ENCODE peak calls at places on chromosomes 5 and 9, in five cellular contexts. T is H9, I is IMR-90, D is trophoblast cell, W is H1. R is an unnamed sample.

GRCh38 chr9:128266868-128267590 is 8.8 kb downstream of the GOLGA2 start:
- DNase-seq in I (no peak), D (no peak), W (no peak), T (no peak), R (no peak)

GRCh38 chr9:93296889-93297480 is 113.0 kb downstream of the WNK2 start:
- DNase-seq in T (no peak), I (no peak), D (no peak), W (no peak), R (no peak)

GRCh38 chr9:107700902-107701301 is 211.3 kb upstream of the KLF4 start:
- DNase-seq in D (no peak), W (no peak), T (no peak), I (no peak), R (no peak)

GRCh38 chr5:170818222-170818621 is 34.7 kb downstream of the GABRP start:
- DNase-seq in D (peak; percentile 17), I (peak; percentile 71), W (no peak), T (no peak), R (no peak)

GRCh38 chr5:166595274-166595951 is 1696.0 kb upstream of the WWC1 start:
- DNase-seq in I (no peak), W (no peak), T (no peak), D (no peak), R (no peak)

GRCh38 chr9:69181908-69182353 is 7.9 kb downstream of the TJP2 start:
- DNase-seq in W (peak; percentile 33), T (no peak), I (peak; percentile 29), D (peak; percentile 43), R (no peak)

GRCh38 chr5:173035904-173036707 is 20.0 kb upstream of the CREBRF start:
- DNase-seq in D (no peak), I (no peak), W (no peak), T (no peak), R (no peak)

GRCh38 chr5:42268630-42269029 is 154.6 kb upstream of the GHR start:
- DNase-seq in W (no peak), I (peak; percentile 3), D (peak; percentile 50), T (no peak), R (no peak)

GRCh38 chr5:149829954-149830353 is 99.8 kb downstream of the PPARGC1B start:
- DNase-seq in I (no peak), D (no peak), W (no peak), T (no peak), R (no peak)

GRCh38 chr5:148979104-148979723 is 83.6 kb downstream of the SH3TC2 start:
- DNase-seq in D (peak; percentile 54), T (no peak), I (no peak), W (no peak), R (no peak)

GRCh38 chr5:132417461-132417860 is 48.0 kb downstream of the SLC22A5 start:
- DNase-seq in T (no peak), D (no peak), W (no peak), I (no peak), R (no peak)

GRCh38 chr9:134329576-134329855 is 3.3 kb downstream of the RXRA start:
- DNase-seq in I (no peak), D (no peak), T (no peak), W (no peak), R (no peak)

GRCh38 chr5:160805376-160805775 is 46.6 kb downstream of the ATP10B start:
- DNase-seq in D (no peak), T (no peak), W (no peak), I (no peak), R (no peak)

GRCh38 chr9:112861638-112862555 is 28.8 kb downstream of the SLC46A2 start:
- DNase-seq in D (peak; percentile 33), W (no peak), T (no peak), I (peak; percentile 67), R (no peak)

GRCh38 chr5:476102-476813 is 33.3 kb downstream of the EXOC3 start:
- DNase-seq in I (no peak), W (no peak), D (no peak), T (no peak), R (no peak)

GRCh38 chr5:131634666-131634995 is 398 bp downstream of the RAPGEF6 start:
- DNase-seq in W (peak; percentile 75), T (peak; percentile 87), D (peak; percentile 69), I (peak; percentile 46), R (peak; percentile 67)

GRCh38 chr9:89943728-89944127 is 338.9 kb downstream of the GADD45G start:
- DNase-seq in D (no peak), I (no peak), T (no peak), W (no peak), R (no peak)

GRCh38 chr9:121688681-121689080 is 37.2 kb downstream of the DAB2IP start:
- DNase-seq in W (no peak), D (no peak), I (no peak), T (no peak), R (no peak)

GRCh38 chr9:72390896-72391295 is 25.9 kb upstream of the ZFAND5 start:
- DNase-seq in W (no peak), I (no peak), D (no peak), T (no peak), R (no peak)

GRCh38 chr9:36074870-36075532 is 38.3 kb downstream of the RECK start:
- DNase-seq in T (no peak), I (peak; percentile 89), W (no peak), D (peak; percentile 16), R (no peak)

GRCh38 chr5:113673041-113673440 is 159.5 kb downstream of the YTHDC2 start:
- DNase-seq in D (no peak), W (no peak), I (no peak), T (no peak), R (no peak)

GRCh38 chr5:56080375-56081052 is 85.8 kb upstream of the IL6ST start:
- DNase-seq in I (no peak), T (no peak), D (no peak), W (no peak), R (no peak)

GRCh38 chr9:26324787-26325186 is 567.8 kb downstream of the CAAP1 start:
- DNase-seq in I (peak; percentile 62), T (no peak), D (no peak), W (no peak), R (no peak)

GRCh38 chr5:56269216-56269927 is 36.2 kb upstream of the ANKRD55 start:
- DNase-seq in D (peak; percentile 53), T (peak; percentile 37), W (no peak), I (peak; percentile 75), R (no peak)

GRCh38 chr9:16870606-16871357 is at the start of gene BNC2:
- DNase-seq in D (peak; percentile 47), W (peak; percentile 84), I (peak; percentile 60), T (peak; percentile 68), R (peak; percentile 73)

GRCh38 chr5:111266491-111266890 is 42.3 kb downstream of the CAMK4 start:
- DNase-seq in D (no peak), W (no peak), T (no peak), I (no peak), R (no peak)

GRCh38 chr9:136345281-136346156 is 18.0 kb downstream of the DNLZ start:
- DNase-seq in D (peak; percentile 74), W (peak; percentile 82), T (peak; percentile 82), I (no peak), R (no peak)

GRCh38 chr9:96020822-96021615 is 145.5 kb downstream of the ERCC6L2 start:
- DNase-seq in D (peak; percentile 7), W (peak; percentile 72), I (no peak), T (no peak), R (peak; percentile 26)

GRCh38 chr9:84898188-84898587 is 228.7 kb downstream of the NTRK2 start:
- DNase-seq in T (no peak), D (no peak), I (no peak), W (no peak), R (no peak)

GRCh38 chr5:96816430-96816939 is 8.7 kb upstream of the ERAP1 start:
- DNase-seq in T (peak; percentile 37), I (no peak), D (no peak), W (no peak), R (no peak)

GRCh38 chr5:16757146-16757545 is 140.3 kb upstream of the RETREG1 start:
- DNase-seq in D (no peak), T (no peak), W (no peak), I (no peak), R (no peak)

GRCh38 chr9:100425758-100426157 is 1.2 kb upstream of the MSANTD3 start:
- DNase-seq in W (no peak), T (no peak), D (peak; percentile 22), I (no peak), R (no peak)

GRCh38 chr9:100426194-100426531 is 780 bp upstream of the MSANTD3 start:
- DNase-seq in T (no peak), D (no peak), W (no peak), I (no peak), R (no peak)

GRCh38 chr9:100428871-100429654 is 2.1 kb downstream of the MSANTD3 start:
- DNase-seq in D (peak; percentile 94), I (peak; percentile 100), W (no peak), T (no peak), R (no peak)

GRCh38 chr9:100426532-100427365 is at the start of gene MSANTD3:
- DNase-seq in I (peak; percentile 76), W (peak; percentile 74), T (peak; percentile 57), D (peak; percentile 75), R (peak; percentile 57)

GRCh38 chr9:100427366-100428263 is 672 bp downstream of the MSANTD3 start:
- DNase-seq in D (peak; percentile 52), W (no peak), I (peak; percentile 70), T (peak; percentile 69), R (peak; percentile 48)
- H3K14ac ChIP-seq in D (peak overlapping the region; percentile 36), W (no peak overlapping the region), I (peak overlapping the region; percentile 99), T (peak overlapping the region; percentile 68), R (no peak overlapping the region)

GRCh38 chr5:76819851-76820280 is 1.0 kb downstream of the F2RL1 start:
- DNase-seq in W (no peak), I (no peak), D (peak; percentile 13), T (no peak), R (no peak)
- H3K4ac ChIP-seq in W (no peak overlapping the region), I (peak overlapping the region; percentile 48), D (peak overlapping the region; percentile 47), T (no peak overlapping the region), R (no peak overlapping the region)

DNA sequence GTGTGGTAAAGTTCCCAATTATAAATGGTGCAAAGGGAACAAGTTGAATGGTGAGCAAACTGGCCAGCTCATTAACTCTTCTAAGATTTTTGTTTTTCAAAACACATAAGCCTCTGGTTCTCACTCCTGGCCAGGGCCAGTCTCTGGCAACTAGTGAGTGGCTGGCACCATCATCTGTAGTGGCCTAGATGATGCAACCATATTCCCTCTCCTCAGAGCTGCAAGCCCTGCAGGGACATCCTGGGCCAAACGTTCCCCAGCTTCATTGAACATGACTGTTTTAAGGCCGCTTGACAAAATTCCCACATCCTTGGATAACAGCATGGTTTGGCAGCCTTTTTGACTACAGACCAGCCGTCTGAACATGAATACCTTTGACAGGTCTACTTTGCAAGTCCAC is 24.0 kb downstream of the MACROH2A1 start:
- DNase-seq in D (peak; percentile 62), I (no peak), T (no peak), W (no peak), R (no peak)
- H3K27ac ChIP-seq in D (no peak overlapping the region), I (no peak overlapping the region), T (no peak overlapping the region), W (no peak overlapping the region), R (no peak overlapping the region)

DNA sequence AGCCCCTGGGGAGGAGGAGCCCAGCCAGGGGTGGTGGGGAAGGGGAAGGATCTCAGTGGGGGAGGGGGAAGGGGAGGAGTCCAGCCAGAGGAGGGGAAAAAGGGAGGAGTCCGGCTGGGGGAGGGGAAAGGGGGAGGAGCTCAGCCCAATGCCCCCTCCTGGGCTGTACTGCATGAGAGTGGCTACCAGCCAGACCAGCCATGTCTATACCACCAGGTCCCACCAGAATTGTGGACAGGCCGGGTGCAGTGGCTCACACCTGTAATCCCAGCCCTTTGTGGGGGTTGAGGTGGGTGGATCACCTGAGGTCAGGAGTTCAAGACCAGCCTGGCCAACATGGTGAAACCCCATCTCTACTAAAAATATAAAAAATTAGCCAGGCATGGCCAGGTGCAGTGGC is 30.7 kb upstream of the ADAMTS2 start:
- DNase-seq in D (no peak), I (no peak), T (peak; percentile 19), W (no peak), R (no peak)
- H3K14ac ChIP-seq in D (no peak overlapping the region), I (no peak overlapping the region), T (no peak overlapping the region), W (no peak overlapping the region), R (no peak overlapping the region)